ENCODE peak calls at places on chromosomes 2 and 18, in five cellular contexts. One of them, this sample, is unnamed. For H3K9me3, the result is how much of the 10 kb centered on the place peaks cover.

GRCh38 chr2:165691615-165692014 is 102.4 kb downstream of the GALNT3 start:
- DNase-seq in colonic mucosa: no peak
- DNase-seq in A549: no peak
- DNase-seq in adrenal gland: no peak
- DNase-seq in thoracic aorta: no peak
- DNase-seq in this sample: no peak

GRCh38 chr2:195532255-195532627 is 124.8 kb upstream of the SLC39A10 start:
- DNase-seq in colonic mucosa: no peak
- DNase-seq in A549: no peak
- DNase-seq in adrenal gland: no peak
- DNase-seq in thoracic aorta: no peak
- DNase-seq in this sample: no peak

GRCh38 chr2:225995788-225996476 is 596.4 kb downstream of the NYAP2 start:
- DNase-seq in colonic mucosa: no peak
- DNase-seq in A549: no peak
- DNase-seq in adrenal gland: no peak
- DNase-seq in thoracic aorta: no peak
- DNase-seq in this sample: no peak

GRCh38 chr18:50631831-50632285 is 72.0 kb downstream of the MAPK4 start:
- DNase-seq in colonic mucosa: no peak
- DNase-seq in A549: no peak
- DNase-seq in adrenal gland: no peak
- DNase-seq in thoracic aorta: no peak
- DNase-seq in this sample: no peak

GRCh38 chr2:43714164-43714563 is 37.9 kb upstream of the C1GALT1C1L start:
- DNase-seq in colonic mucosa: no peak
- DNase-seq in A549: no peak
- DNase-seq in adrenal gland: no peak
- DNase-seq in thoracic aorta: no peak
- DNase-seq in this sample: no peak

GRCh38 chr18:51757525-51757924 is 560.0 kb upstream of the MEX3C start:
- DNase-seq in colonic mucosa: no peak
- DNase-seq in A549: no peak
- DNase-seq in adrenal gland: no peak
- DNase-seq in thoracic aorta: no peak
- DNase-seq in this sample: no peak

GRCh38 chr2:23312996-23313606 is 71.9 kb upstream of the KLHL29 start:
- DNase-seq in colonic mucosa: no peak
- DNase-seq in A549: peak
- DNase-seq in adrenal gland: no peak
- DNase-seq in thoracic aorta: no peak
- DNase-seq in this sample: no peak

GRCh38 chr18:7657937-7658336 is 90.8 kb downstream of the PTPRM start:
- DNase-seq in colonic mucosa: no peak
- DNase-seq in A549: no peak
- DNase-seq in adrenal gland: no peak
- DNase-seq in thoracic aorta: no peak
- DNase-seq in this sample: no peak

GRCh38 chr2:224162122-224162521 is 123.0 kb upstream of the SERPINE2 start:
- DNase-seq in colonic mucosa: no peak
- DNase-seq in A549: no peak
- DNase-seq in adrenal gland: no peak
- DNase-seq in thoracic aorta: no peak
- DNase-seq in this sample: no peak

GRCh38 chr2:127893494-127893893 is 7.7 kb upstream of the AMMECR1L start:
- DNase-seq in colonic mucosa: no peak
- DNase-seq in A549: no peak
- DNase-seq in adrenal gland: no peak
- DNase-seq in thoracic aorta: no peak
- DNase-seq in this sample: no peak

GRCh38 chr2:196182439-196183171 is 11.2 kb upstream of the STK17B start:
- DNase-seq in colonic mucosa: no peak
- DNase-seq in A549: no peak
- DNase-seq in adrenal gland: no peak
- DNase-seq in thoracic aorta: no peak
- DNase-seq in this sample: no peak

GRCh38 chr2:18156002-18156401 is 277.5 kb downstream of the KCNS3 start:
- DNase-seq in colonic mucosa: no peak
- DNase-seq in A549: no peak
- DNase-seq in adrenal gland: no peak
- DNase-seq in thoracic aorta: no peak
- DNase-seq in this sample: no peak

GRCh38 chr2:54479422-54479821 is 23.3 kb downstream of the SPTBN1 start:
- DNase-seq in colonic mucosa: no peak
- DNase-seq in A549: no peak
- DNase-seq in adrenal gland: no peak
- DNase-seq in thoracic aorta: no peak
- DNase-seq in this sample: no peak

GRCh38 chr2:226644342-226644957 is 155.2 kb downstream of the IRS1 start:
- DNase-seq in colonic mucosa: no peak
- DNase-seq in A549: no peak
- DNase-seq in adrenal gland: no peak
- DNase-seq in thoracic aorta: no peak
- DNase-seq in this sample: no peak

GRCh38 chr18:79246309-79247108 is 149.2 kb upstream of the NFATC1 start:
- DNase-seq in colonic mucosa: peak
- DNase-seq in A549: peak
- DNase-seq in adrenal gland: peak
- DNase-seq in thoracic aorta: peak
- DNase-seq in this sample: peak

GRCh38 chr18:46759885-46760284 is 3.0 kb upstream of the ST8SIA5 start:
- DNase-seq in colonic mucosa: no peak
- DNase-seq in A549: no peak
- DNase-seq in adrenal gland: no peak
- DNase-seq in thoracic aorta: no peak
- DNase-seq in this sample: no peak

GRCh38 chr2:237581751-237582746 is 8.5 kb downstream of the RAB17 start:
- DNase-seq in colonic mucosa: no peak
- DNase-seq in A549: peak
- DNase-seq in adrenal gland: peak
- DNase-seq in thoracic aorta: peak
- DNase-seq in this sample: peak

GRCh38 chr2:74975016-74975415 is 16.6 kb downstream of the POLE4 start:
- DNase-seq in colonic mucosa: no peak
- DNase-seq in A549: no peak
- DNase-seq in adrenal gland: no peak
- DNase-seq in thoracic aorta: no peak
- DNase-seq in this sample: no peak

GRCh38 chr18:51195602-51196115 is 1.8 kb downstream of the MEX3C start:
- DNase-seq in colonic mucosa: peak
- DNase-seq in A549: peak
- DNase-seq in adrenal gland: peak
- DNase-seq in thoracic aorta: no peak
- DNase-seq in this sample: no peak

GRCh38 chr2:102155703-102156515 is 13.4 kb downstream of the IL1R1 start:
- DNase-seq in colonic mucosa: no peak
- DNase-seq in A549: no peak
- DNase-seq in adrenal gland: peak
- DNase-seq in thoracic aorta: no peak
- DNase-seq in this sample: no peak

GRCh38 chr2:3780477-3781402 is 77.4 kb downstream of the DCDC2C start:
- DNase-seq in colonic mucosa: peak
- DNase-seq in A549: peak
- DNase-seq in adrenal gland: peak
- DNase-seq in thoracic aorta: no peak
- DNase-seq in this sample: peak

GRCh38 chr2:150495993-150496627 is 8.6 kb upstream of the RND3 start:
- DNase-seq in colonic mucosa: no peak
- DNase-seq in A549: peak
- DNase-seq in adrenal gland: no peak
- DNase-seq in thoracic aorta: no peak
- DNase-seq in this sample: no peak

GRCh38 chr2:231321556-231322334 is 73.8 kb upstream of the B3GNT7 start:
- DNase-seq in colonic mucosa: no peak
- DNase-seq in A549: no peak
- DNase-seq in adrenal gland: no peak
- DNase-seq in thoracic aorta: no peak
- DNase-seq in this sample: peak

GRCh38 chr2:181978351-181979150 is 7.1 kb upstream of the PPP1R1C start:
- DNase-seq in colonic mucosa: no peak
- DNase-seq in A549: no peak
- DNase-seq in adrenal gland: no peak
- DNase-seq in thoracic aorta: no peak
- DNase-seq in this sample: no peak

DNA sequence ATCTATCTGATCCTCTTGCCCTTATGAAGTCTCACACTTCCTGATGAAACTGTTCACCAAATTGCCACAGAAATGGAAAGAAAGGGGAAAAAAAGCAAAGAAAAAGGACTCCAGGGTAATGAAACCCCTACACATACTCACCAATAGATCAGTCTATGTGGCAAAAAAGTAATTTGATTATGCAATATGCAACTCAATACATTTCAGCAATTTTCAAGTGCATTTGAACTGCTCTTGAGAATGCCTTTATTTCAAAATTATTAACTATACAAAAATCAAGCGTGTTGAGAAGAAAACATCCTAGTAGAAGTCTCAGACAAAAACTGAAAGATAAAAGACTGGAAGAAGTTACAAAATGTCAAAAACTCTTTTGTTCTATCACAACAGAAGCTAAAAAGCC is 32.2 kb upstream of the PTPN4 start:
- DNase-seq in colonic mucosa: no peak
- DNase-seq in A549: no peak
- DNase-seq in adrenal gland: no peak
- DNase-seq in thoracic aorta: no peak
- DNase-seq in this sample: no peak
- TF ChIP-seq CTCF in colonic mucosa: no peak
- TF ChIP-seq CTCF in A549: no peak
- TF ChIP-seq CTCF in adrenal gland: no peak
- TF ChIP-seq CTCF in thoracic aorta: no peak
- TF ChIP-seq CTCF in this sample: no peak

DNA sequence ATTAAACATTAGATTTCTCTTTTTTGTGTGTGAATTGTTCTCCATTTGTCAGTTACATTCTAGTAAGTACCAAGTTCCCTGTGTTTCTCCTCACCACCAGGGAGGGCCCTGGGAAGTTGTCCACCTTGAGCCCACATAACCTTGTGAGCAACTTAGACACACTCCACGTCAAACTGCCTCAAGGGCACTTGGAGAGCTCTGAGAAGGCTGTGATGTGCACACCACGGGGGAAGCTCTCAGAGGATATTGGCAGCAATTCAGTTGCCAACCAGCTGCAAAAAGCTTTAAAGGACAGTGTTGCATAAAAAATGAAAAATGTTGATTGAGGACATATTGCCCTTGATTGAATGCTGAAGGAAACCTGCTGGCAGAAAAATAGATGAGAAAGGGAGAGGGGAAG is 743.6 kb downstream of the RNF144A start:
- DNase-seq in colonic mucosa: no peak
- DNase-seq in A549: no peak
- DNase-seq in adrenal gland: peak
- DNase-seq in thoracic aorta: no peak
- DNase-seq in this sample: no peak
- H3K9me3 ChIP-seq in colonic mucosa: under half
- H3K9me3 ChIP-seq in A549: under half
- H3K9me3 ChIP-seq in adrenal gland: under half
- H3K9me3 ChIP-seq in thoracic aorta: under half
- H3K9me3 ChIP-seq in this sample: under half

GRCh38 chr2:160010361-160011145 is 51.9 kb downstream of the PLA2R1 start:
- DNase-seq in colonic mucosa: no peak
- DNase-seq in A549: no peak
- DNase-seq in adrenal gland: no peak
- DNase-seq in thoracic aorta: no peak
- DNase-seq in this sample: no peak

GRCh38 chr2:160019374-160020098 is 42.9 kb downstream of the PLA2R1 start:
- DNase-seq in colonic mucosa: no peak
- DNase-seq in A549: no peak
- DNase-seq in adrenal gland: no peak
- DNase-seq in thoracic aorta: no peak
- DNase-seq in this sample: no peak

GRCh38 chr2:160015746-160016145 is 46.7 kb downstream of the PLA2R1 start:
- DNase-seq in colonic mucosa: no peak
- DNase-seq in A549: no peak
- DNase-seq in adrenal gland: no peak
- DNase-seq in thoracic aorta: no peak
- DNase-seq in this sample: no peak

DNA sequence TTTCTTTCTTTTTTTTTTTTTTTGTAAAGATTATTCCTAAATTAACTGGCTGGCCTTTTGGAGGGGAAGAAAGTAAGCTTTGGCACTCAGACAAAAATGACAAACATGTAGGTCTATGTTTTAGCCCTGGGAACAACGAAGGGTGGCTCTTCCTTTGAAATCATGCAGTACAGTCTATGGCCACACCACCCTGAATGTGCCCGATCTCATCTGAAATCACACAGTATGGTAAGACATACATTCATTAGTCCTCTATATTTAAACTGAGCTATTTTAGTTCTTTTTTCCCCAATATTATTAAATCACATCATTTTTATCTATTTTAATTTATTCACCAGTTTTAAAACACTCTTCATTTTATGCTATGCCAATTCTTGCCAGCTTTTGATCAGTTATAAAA is 48.2 kb downstream of the PLA2R1 start:
- DNase-seq in colonic mucosa: no peak
- DNase-seq in A549: no peak
- DNase-seq in adrenal gland: no peak
- DNase-seq in thoracic aorta: no peak
- DNase-seq in this sample: no peak
- TF ChIP-seq CTCF in colonic mucosa: no peak
- TF ChIP-seq CTCF in A549: no peak
- TF ChIP-seq CTCF in adrenal gland: no peak
- TF ChIP-seq CTCF in thoracic aorta: peak
- TF ChIP-seq CTCF in this sample: no peak

GRCh38 chr2:66899109-66899508 is 464.2 kb downstream of the MEIS1 start:
- DNase-seq in colonic mucosa: no peak
- DNase-seq in A549: no peak
- DNase-seq in adrenal gland: no peak
- DNase-seq in thoracic aorta: no peak
- DNase-seq in this sample: no peak

GRCh38 chr2:66901344-66901743 is 466.4 kb downstream of the MEIS1 start:
- DNase-seq in colonic mucosa: no peak
- DNase-seq in A549: no peak
- DNase-seq in adrenal gland: no peak
- DNase-seq in thoracic aorta: no peak
- DNase-seq in this sample: no peak

GRCh38 chr2:66897676-66898280 is 462.9 kb downstream of the MEIS1 start:
- DNase-seq in colonic mucosa: no peak
- DNase-seq in A549: no peak
- DNase-seq in adrenal gland: no peak
- DNase-seq in thoracic aorta: no peak
- DNase-seq in this sample: no peak

GRCh38 chr2:66899648-66900047 is 464.7 kb downstream of the MEIS1 start:
- DNase-seq in colonic mucosa: no peak
- DNase-seq in A549: no peak
- DNase-seq in adrenal gland: no peak
- DNase-seq in thoracic aorta: no peak
- DNase-seq in this sample: no peak

DNA sequence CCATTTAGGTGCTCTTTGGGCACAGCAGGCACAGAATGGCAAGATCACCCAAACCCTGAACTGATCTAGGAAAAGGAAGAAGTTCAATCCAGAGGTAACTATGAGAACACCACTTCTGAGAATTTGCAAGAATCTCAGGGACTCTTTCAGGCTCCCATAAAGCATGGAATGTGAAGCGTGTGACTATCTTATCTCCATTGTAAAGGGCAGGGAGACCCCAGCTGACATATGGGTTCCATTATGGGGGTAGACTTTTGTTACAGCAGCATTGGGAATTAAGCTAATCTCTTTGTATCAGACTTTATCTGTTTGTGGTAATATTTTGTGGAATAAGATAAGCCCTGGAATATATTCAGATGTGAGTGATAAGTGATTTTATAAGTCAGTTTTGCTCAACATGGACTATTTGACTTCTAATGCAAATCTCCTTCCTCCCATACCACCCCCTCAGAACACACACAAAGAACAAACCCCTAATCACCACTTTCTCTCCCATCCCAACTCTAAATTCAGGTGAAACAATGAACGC is 468.3 kb downstream of the MEIS1 start:
- DNase-seq in colonic mucosa: no peak
- DNase-seq in A549: no peak
- DNase-seq in adrenal gland: no peak
- DNase-seq in thoracic aorta: no peak
- DNase-seq in this sample: no peak
- H3K9me3 ChIP-seq in colonic mucosa: under half
- H3K9me3 ChIP-seq in A549: under half
- H3K9me3 ChIP-seq in adrenal gland: under half
- H3K9me3 ChIP-seq in thoracic aorta: under half
- H3K9me3 ChIP-seq in this sample: under half